ENCODE peak calls at places on chromosomes 16 and 17, in four cellular contexts. R is KBM-7; C is stimulated activated CD8-positive, alpha-beta memory T cell treated with anti-CD3 and anti-CD28 coated beads, Interleukin-12 subunit alpha, Interleukin-12 subunit beta, amount 100 ng/mL, for 4 hours; H is effector CD4-positive, alpha-beta T cell. W is an unnamed sample.

GRCh38 chr17:81388612-81389367 is 6.5 kb upstream of the BAHCC1 start:
- DNase-seq in R (no peak), C (no peak), H (no peak), W (no peak)

GRCh38 chr16:1108299-1109252 is 12.5 kb upstream of the C1QTNF8 start:
- DNase-seq in R (no peak), C (no peak), H (no peak), W (no peak)

GRCh38 chr17:60506312-60506711 is 19.7 kb downstream of the APPBP2 start:
- DNase-seq in R (peak), C (no peak), H (no peak), W (peak)

GRCh38 chr16:75624921-75625334 is 1.8 kb upstream of the ADAT1 start:
- DNase-seq in R (peak), C (no peak), H (no peak), W (peak)

GRCh38 chr16:85401917-85402766 is 211.0 kb upstream of the GSE1 start:
- DNase-seq in R (no peak), C (no peak), H (no peak), W (no peak)

GRCh38 chr17:80395402-80396151 is 19.4 kb upstream of the ENDOV start:
- DNase-seq in R (no peak), C (no peak), H (no peak), W (peak)

GRCh38 chr16:68022728-68023537 is at the start of the genes DDX28 and DUS2:
- DNase-seq in R (peak), C (peak), H (peak), W (peak)

GRCh38 chr17:79691931-79692330 is 38.8 kb upstream of the ENPP7 start:
- DNase-seq in R (no peak), C (no peak), H (no peak), W (no peak)

GRCh38 chr17:48413613-48414405 is 16.2 kb downstream of the SKAP1 start:
- DNase-seq in R (no peak), C (no peak), H (no peak), W (no peak)

GRCh38 chr16:53055603-53056527 is 1.1 kb downstream of the CHD9 start:
- DNase-seq in R (peak), C (no peak), H (no peak), W (peak)